ENCODE peak calls at places on chromosomes 3 and 15, in seven cellular contexts. L, Q, G, B, V, Y and D are unnamed samples.

GRCh38 chr3:156826896-156827882 is 1.0 kb downstream of the LEKR1 start:
- DNase-seq in L (no peak), Q (no peak), G (no peak), B (no peak), V (no peak), Y (no peak), D (no peak)

GRCh38 chr3:147412491-147412916 is 3.3 kb downstream of the ZIC1 start:
- DNase-seq in L (no peak), Q (no peak), G (no peak), B (no peak), V (no peak), Y (no peak), D (no peak)

GRCh38 chr15:39717134-39717533 is 65.5 kb downstream of the FSIP1 start:
- DNase-seq in L (no peak), Q (no peak), G (no peak), B (no peak), V (no peak), Y (no peak), D (no peak)

GRCh38 chr15:70505411-70505919 is 257.9 kb downstream of the UACA start:
- DNase-seq in L (peak; percentile 70), Q (no peak), G (no peak), B (no peak), V (no peak), Y (no peak), D (no peak)

GRCh38 chr3:127218457-127218922 is 25.6 kb downstream of the PRR23E start:
- DNase-seq in L (no peak), Q (no peak), G (no peak), B (no peak), V (no peak), Y (no peak), D (peak; percentile 53)

GRCh38 chr3:141796436-141797166 is 33.4 kb downstream of the GRK7 start:
- DNase-seq in L (peak; percentile 55), Q (peak; percentile 80), G (peak; percentile 54), B (peak; percentile 80), V (peak; percentile 56), Y (no peak), D (no peak)

GRCh38 chr3:149369991-149370866 is 7.2 kb downstream of the TM4SF1 start:
- DNase-seq in L (no peak), Q (no peak), G (no peak), B (no peak), V (no peak), Y (no peak), D (no peak)

GRCh38 chr3:17356581-17356980 is 385.9 kb downstream of the TBC1D5 start:
- DNase-seq in L (no peak), Q (no peak), G (no peak), B (no peak), V (no peak), Y (no peak), D (no peak)

GRCh38 chr15:41983621-41984571 is 11.5 kb upstream of the EHD4 start:
- DNase-seq in L (no peak), Q (no peak), G (no peak), B (peak; percentile 39), V (no peak), Y (peak; percentile 23), D (no peak)

GRCh38 chr3:108125550-108126071 is 34.8 kb upstream of the CD47 start:
- DNase-seq in L (no peak), Q (peak; percentile 50), G (peak; percentile 18), B (peak; percentile 78), V (peak; percentile 44), Y (no peak), D (no peak)

GRCh38 chr3:43787330-43787729 is 96.6 kb downstream of the ABHD5 start:
- DNase-seq in L (no peak), Q (no peak), G (no peak), B (no peak), V (no peak), Y (no peak), D (peak; percentile 73)

GRCh38 chr3:65963787-65964707 is 74.7 kb downstream of the MAGI1 start:
- DNase-seq in L (no peak), Q (no peak), G (no peak), B (peak; percentile 65), V (no peak), Y (no peak), D (no peak)

GRCh38 chr15:46857103-46857502 is 860.2 kb upstream of the SEMA6D start:
- DNase-seq in L (no peak), Q (no peak), G (no peak), B (no peak), V (no peak), Y (no peak), D (no peak)

GRCh38 chr3:171306631-171307030 is 153.6 kb downstream of the TNIK start:
- DNase-seq in L (peak; percentile 83), Q (no peak), G (no peak), B (no peak), V (no peak), Y (no peak), D (peak; percentile 88)

GRCh38 chr15:74307827-74308642 is 59.4 kb downstream of the CYP11A1 start:
- DNase-seq in L (peak; percentile 68), Q (no peak), G (no peak), B (no peak), V (no peak), Y (peak; percentile 81), D (no peak)

GRCh38 chr15:38520035-38520434 is 44.6 kb downstream of the RASGRP1 start:
- DNase-seq in L (no peak), Q (no peak), G (no peak), B (no peak), V (no peak), Y (no peak), D (no peak)

GRCh38 chr3:46667657-46668056 is 25.8 kb downstream of the ALS2CL start:
- DNase-seq in L (no peak), Q (no peak), G (no peak), B (no peak), V (no peak), Y (no peak), D (no peak)

GRCh38 chr3:4644954-4645353 is 151.8 kb downstream of the ITPR1 start:
- DNase-seq in L (no peak), Q (no peak), G (no peak), B (no peak), V (no peak), Y (no peak), D (no peak)

GRCh38 chr3:111047812-111048435 is 23.7 kb upstream of the NECTIN3 start:
- DNase-seq in L (no peak), Q (no peak), G (no peak), B (no peak), V (no peak), Y (no peak), D (no peak)

GRCh38 chr3:101988591-101988990 is 139.3 kb downstream of the NFKBIZ start:
- DNase-seq in L (no peak), Q (no peak), G (no peak), B (peak; percentile 60), V (no peak), Y (no peak), D (no peak)

GRCh38 chr3:123262868-123263267 is 61.1 kb downstream of the SEC22A start:
- DNase-seq in L (no peak), Q (no peak), G (no peak), B (no peak), V (no peak), Y (no peak), D (no peak)

GRCh38 chr15:97804950-97805349 is 155.6 kb upstream of the ARRDC4 start:
- DNase-seq in L (no peak), Q (no peak), G (no peak), B (no peak), V (no peak), Y (no peak), D (no peak)

GRCh38 chr3:47323431-47324277 is 40.9 kb downstream of the KLHL18 start:
- DNase-seq in L (no peak), Q (no peak), G (no peak), B (no peak), V (no peak), Y (no peak), D (no peak)

GRCh38 chr3:14899993-14900618 is 47.3 kb upstream of the NR2C2 start:
- DNase-seq in L (no peak), Q (no peak), G (no peak), B (no peak), V (no peak), Y (no peak), D (no peak)

GRCh38 chr15:70475921-70476320 is 287.4 kb downstream of the UACA start:
- DNase-seq in L (no peak), Q (no peak), G (no peak), B (no peak), V (no peak), Y (no peak), D (no peak)

GRCh38 chr3:125187599-125187910 is 25.0 kb downstream of the SLC12A8 start:
- DNase-seq in L (no peak), Q (no peak), G (no peak), B (no peak), V (no peak), Y (no peak), D (peak; percentile 15)

GRCh38 chr3:169966951-169967915 is 626 bp downstream of the SEC62 start:
- DNase-seq in L (peak; percentile 71), Q (no peak), G (peak; percentile 17), B (peak; percentile 69), V (peak; percentile 20), Y (no peak), D (peak; percentile 85)

GRCh38 chr15:60871731-60872130 is 357.4 kb downstream of the RORA start:
- DNase-seq in L (no peak), Q (no peak), G (no peak), B (no peak), V (no peak), Y (no peak), D (no peak)

GRCh38 chr3:36852071-36852470 is 87.7 kb upstream of the DCLK3 start:
- DNase-seq in L (no peak), Q (no peak), G (no peak), B (no peak), V (no peak), Y (no peak), D (no peak)

GRCh38 chr3:22117751-22118346 is 366.8 kb upstream of the ZNF385D start:
- DNase-seq in L (no peak), Q (no peak), G (no peak), B (no peak), V (no peak), Y (no peak), D (no peak)

GRCh38 chr3:61922118-61922517 is 360.7 kb downstream of the PTPRG start:
- DNase-seq in L (no peak), Q (no peak), G (no peak), B (no peak), V (no peak), Y (no peak), D (no peak)

GRCh38 chr15:64233299-64233698 is 70.5 kb upstream of the PPIB start:
- DNase-seq in L (no peak), Q (no peak), G (no peak), B (no peak), V (no peak), Y (no peak), D (no peak)